ENCODE peak calls at places on chromosomes 11 and 22, in six cellular contexts. Z is heart right ventricle, D is lower lobe of right lung, Q is body of pancreas, B is upper lobe of right lung, N is pancreas. V is an unnamed sample.

GRCh38 chr11:106012744-106013143 is 9.3 kb downstream of the MSANTD4 start:
- ATAC-seq in Z (peak), D (no peak), Q (peak), B (no peak), N (no peak), V (no peak)

GRCh38 chr22:27705391-27706080 is 96.0 kb downstream of the MN1 start:
- ATAC-seq in Z (peak), D (no peak), Q (no peak), B (no peak), N (no peak), V (no peak)

GRCh38 chr22:19619144-19620009 is 94.9 kb upstream of the SEPTIN5 start:
- ATAC-seq in Z (no peak), D (no peak), Q (no peak), B (no peak), N (no peak), V (no peak)

GRCh38 chr11:67667490-67668190 is 6.8 kb downstream of the ALDH3B2 start:
- ATAC-seq in Z (no peak), D (no peak), Q (no peak), B (no peak), N (no peak), V (no peak)

GRCh38 chr11:115759622-115760527 is 255.7 kb upstream of the CADM1 start:
- ATAC-seq in Z (peak), D (peak), Q (peak), B (peak), N (peak), V (peak)

GRCh38 chr22:50275181-50276055 is 5.2 kb upstream of the MAPK11 start:
- ATAC-seq in Z (no peak), D (no peak), Q (no peak), B (no peak), N (no peak), V (no peak)

GRCh38 chr11:75422248-75423231 is 10.5 kb downstream of the KLHL35 start:
- ATAC-seq in Z (no peak), D (peak), Q (peak), B (peak), N (peak), V (no peak)

GRCh38 chr22:22881116-22882032 is 6.2 kb upstream of the IGLL5 start:
- ATAC-seq in Z (no peak), D (no peak), Q (no peak), B (no peak), N (no peak), V (no peak)

GRCh38 chr22:19848298-19849224 is 6.1 kb downstream of the GNB1L start:
- ATAC-seq in Z (no peak), D (peak), Q (peak), B (peak), N (peak), V (no peak)

GRCh38 chr11:102831709-102832492 is 11.5 kb downstream of the MMP3 start:
- ATAC-seq in Z (no peak), D (no peak), Q (no peak), B (no peak), N (peak), V (no peak)

GRCh38 chr11:44973634-44974401 is 23.1 kb upstream of the TP53I11 start:
- ATAC-seq in Z (no peak), D (no peak), Q (no peak), B (no peak), N (no peak), V (no peak)

GRCh38 chr11:1567052-1567720 is 4.9 kb downstream of the DUSP8 start:
- ATAC-seq in Z (no peak), D (no peak), Q (no peak), B (no peak), N (no peak), V (no peak)

GRCh38 chr11:71430166-71430565 is 18.0 kb downstream of the DHCR7 start:
- ATAC-seq in Z (no peak), D (no peak), Q (no peak), B (no peak), N (no peak), V (no peak)

DNA sequence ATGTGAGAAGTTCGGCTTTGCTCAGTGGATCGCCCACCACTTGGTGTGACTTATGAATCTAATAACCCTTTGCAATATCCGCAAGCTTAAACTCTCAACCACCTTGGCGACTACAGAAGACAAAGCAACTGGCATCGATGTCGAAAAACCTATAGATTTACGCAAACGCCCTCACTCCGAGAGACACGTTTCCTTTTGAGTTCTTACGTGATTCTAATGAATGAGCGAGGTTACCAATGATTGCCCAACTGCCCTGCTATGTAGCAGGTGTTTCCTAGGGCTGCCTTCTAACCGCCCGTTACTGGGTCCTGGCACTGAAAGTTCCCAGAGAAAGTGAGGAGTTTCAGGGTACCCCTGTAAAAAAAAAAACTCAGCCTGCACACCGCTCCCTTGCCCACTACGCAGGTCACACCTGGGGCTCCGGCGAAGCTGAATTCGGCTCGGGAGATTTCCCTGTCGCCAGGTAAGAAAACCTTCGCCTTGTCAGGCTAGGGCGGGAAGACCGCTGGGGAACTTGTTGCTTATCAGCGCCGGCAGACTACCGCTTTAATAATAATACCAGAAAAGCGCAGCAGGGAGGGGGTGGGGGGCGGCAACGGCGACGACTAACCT is 21.4 kb upstream of the BDNF start:
- ATAC-seq in Z (no peak), D (no peak), Q (no peak), B (no peak), N (no peak), V (no peak)
- H3K4me3 ChIP-seq in Z (no peak), D (peak), Q (no peak), B (no peak), N (peak), V (no peak)

GRCh38 chr11:78390809-78391208 is 26.8 kb downstream of the GAB2 start:
- ATAC-seq in Z (no peak), D (peak), Q (no peak), B (peak), N (peak), V (no peak)
- H3K27ac ChIP-seq in Z (no peak), D (no peak), Q (no peak), B (no peak), N (no peak), V (no peak)

DNA sequence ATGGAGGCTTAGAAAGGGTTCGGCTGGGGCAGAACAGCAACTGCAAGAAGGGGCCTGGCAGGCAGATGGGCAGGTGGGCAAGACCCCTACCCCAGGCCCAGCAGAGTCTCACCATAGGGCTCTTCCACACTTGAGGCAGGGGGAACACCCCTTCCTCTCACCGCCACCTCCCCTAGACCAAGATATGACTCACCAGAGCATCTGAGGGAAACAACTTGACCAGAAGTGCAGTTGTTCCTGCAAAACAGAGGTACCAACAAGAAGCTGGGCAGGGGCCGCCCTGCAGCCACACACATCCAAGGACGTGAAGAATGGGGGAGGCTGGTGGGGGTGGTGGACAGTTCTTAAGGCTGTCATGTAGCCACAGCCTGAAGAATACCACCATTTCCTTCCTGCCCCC is 10.9 kb downstream of the TMPRSS5 start:
- ATAC-seq in Z (no peak), D (no peak), Q (no peak), B (no peak), N (no peak), V (no peak)
- H3K4me3 ChIP-seq in Z (no peak), D (no peak), Q (no peak), B (no peak), N (no peak), V (no peak)

DNA sequence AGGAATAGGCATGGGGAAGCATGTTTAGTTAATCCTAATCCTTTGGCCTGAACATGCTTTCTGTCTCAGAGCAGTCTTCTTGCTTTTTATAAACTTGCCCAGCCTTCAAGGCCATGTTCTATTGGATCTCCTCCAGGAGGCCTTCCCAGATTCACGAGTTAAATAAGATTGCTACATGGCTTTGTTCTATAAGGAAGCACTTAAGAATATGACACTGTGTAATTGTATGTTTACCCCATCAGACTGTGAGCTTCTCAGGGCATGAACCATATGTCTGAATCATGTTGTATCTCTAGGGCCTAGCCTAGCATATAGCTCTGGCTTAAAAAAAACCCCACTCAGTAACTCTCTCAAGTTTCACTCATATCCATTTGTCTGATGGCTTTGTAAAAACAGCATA is 26.4 kb upstream of the UCP3 start:
- ATAC-seq in Z (no peak), D (no peak), Q (peak), B (no peak), N (no peak), V (no peak)
- H3K27ac ChIP-seq in Z (no peak), D (no peak), Q (no peak), B (no peak), N (no peak), V (no peak)

GRCh38 chr11:118841469-118842222 is 42.0 kb upstream of the CXCR5 start:
- ATAC-seq in Z (no peak), D (peak), Q (no peak), B (no peak), N (peak), V (no peak)
- H3K4me3 ChIP-seq in Z (no peak), D (no peak), Q (no peak), B (no peak), N (no peak), V (no peak)

DNA sequence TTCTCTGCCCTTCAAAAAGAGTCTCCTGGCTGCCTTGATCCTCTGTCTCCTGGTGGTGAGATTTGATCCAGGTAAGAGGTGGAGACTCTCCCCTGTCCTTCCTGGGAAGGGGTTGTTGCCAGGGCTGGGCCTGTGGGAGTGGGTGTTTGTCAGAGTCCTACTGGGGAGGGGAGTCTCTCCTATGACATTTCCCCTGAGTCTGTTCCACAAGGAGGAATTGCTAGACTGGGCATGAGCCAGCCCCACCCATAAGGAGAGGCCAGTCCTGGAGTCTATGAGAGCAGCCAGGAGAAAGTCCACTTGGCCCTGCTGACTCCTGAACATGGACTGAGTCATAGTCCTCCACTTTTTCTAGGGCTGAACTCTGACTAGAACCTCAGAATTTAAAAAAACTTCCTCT is 7.4 kb downstream of the PEX26 start:
- ATAC-seq in Z (no peak), D (no peak), Q (no peak), B (peak), N (peak), V (peak)
- H3K27ac ChIP-seq in Z (no peak), D (no peak), Q (no peak), B (no peak), N (no peak), V (no peak)

GRCh38 chr11:66317766-66318575 is 1.1 kb upstream of the CD248 start:
- ATAC-seq in Z (peak), D (peak), Q (peak), B (peak), N (peak), V (peak)

GRCh38 chr11:66318576-66318970 is 1.7 kb upstream of the CD248 start:
- ATAC-seq in Z (no peak), D (no peak), Q (no peak), B (no peak), N (no peak), V (no peak)

GRCh38 chr11:66315921-66316811 is 678 bp downstream of the CD248 start:
- ATAC-seq in Z (no peak), D (no peak), Q (no peak), B (no peak), N (no peak), V (no peak)

GRCh38 chr11:66316849-66317251 is at the start of gene CD248:
- ATAC-seq in Z (peak), D (no peak), Q (no peak), B (no peak), N (no peak), V (peak)

DNA sequence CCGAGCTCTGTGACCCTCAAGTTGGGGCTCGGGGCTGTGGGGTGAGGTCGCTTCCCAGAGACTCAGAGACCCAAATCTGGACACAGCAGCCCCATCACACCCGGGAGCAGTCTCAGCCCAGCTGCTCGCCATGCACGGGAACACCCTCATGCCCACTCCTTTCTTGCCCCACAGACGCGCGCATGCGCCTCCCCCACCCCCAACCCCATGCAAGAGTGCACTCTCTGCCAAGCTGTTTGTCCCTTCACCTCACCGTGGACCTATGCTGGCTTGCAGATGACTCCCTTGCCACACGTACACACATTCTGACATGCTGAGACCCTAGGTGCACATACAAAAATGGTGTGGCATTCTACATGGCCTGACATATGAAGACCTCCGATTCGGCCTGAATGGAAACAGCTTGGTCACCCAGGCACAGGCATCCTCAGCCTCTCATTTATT is 500 bp upstream of the CD248 start:
- ATAC-seq in Z (peak), D (no peak), Q (no peak), B (no peak), N (no peak), V (no peak)
- H3K4me3 ChIP-seq in Z (no peak), D (peak), Q (no peak), B (peak), N (no peak), V (peak)

DNA sequence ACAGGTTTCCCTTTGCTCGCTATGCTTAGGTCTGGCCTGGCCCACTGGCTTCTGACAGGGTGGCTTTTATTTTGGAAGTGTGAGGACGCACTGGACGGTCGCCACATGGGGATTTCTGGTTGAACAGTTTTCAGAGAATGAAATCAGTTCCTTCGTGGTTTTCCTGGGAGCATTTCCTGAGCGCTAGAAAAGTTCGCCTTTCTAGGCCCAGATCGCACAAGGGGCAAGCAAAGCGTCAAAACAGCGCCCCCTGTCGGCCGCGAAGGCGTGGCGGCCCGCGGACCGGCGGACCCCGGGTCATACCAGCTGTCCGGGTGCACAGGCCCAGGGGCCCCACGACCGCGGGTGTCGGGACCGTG is 12.7 kb upstream of the CYP2R1 start:
- ATAC-seq in Z (peak), D (peak), Q (peak), B (peak), N (peak), V (peak)
- H3K27ac ChIP-seq in Z (no peak), D (peak), Q (peak), B (no peak), N (peak), V (no peak)

GRCh38 chr11:64876226-64876750 is 2.1 kb downstream of the EHD1 start:
- ATAC-seq in Z (no peak), D (no peak), Q (no peak), B (no peak), N (no peak), V (no peak)

GRCh38 chr11:64872790-64873488 is 5.5 kb downstream of the EHD1 start:
- ATAC-seq in Z (no peak), D (no peak), Q (no peak), B (no peak), N (no peak), V (no peak)

GRCh38 chr11:64875369-64876225 is 2.8 kb downstream of the EHD1 start:
- ATAC-seq in Z (no peak), D (no peak), Q (no peak), B (no peak), N (no peak), V (no peak)

GRCh38 chr11:64874841-64875240 is 3.6 kb downstream of the EHD1 start:
- ATAC-seq in Z (no peak), D (no peak), Q (no peak), B (no peak), N (no peak), V (no peak)

DNA sequence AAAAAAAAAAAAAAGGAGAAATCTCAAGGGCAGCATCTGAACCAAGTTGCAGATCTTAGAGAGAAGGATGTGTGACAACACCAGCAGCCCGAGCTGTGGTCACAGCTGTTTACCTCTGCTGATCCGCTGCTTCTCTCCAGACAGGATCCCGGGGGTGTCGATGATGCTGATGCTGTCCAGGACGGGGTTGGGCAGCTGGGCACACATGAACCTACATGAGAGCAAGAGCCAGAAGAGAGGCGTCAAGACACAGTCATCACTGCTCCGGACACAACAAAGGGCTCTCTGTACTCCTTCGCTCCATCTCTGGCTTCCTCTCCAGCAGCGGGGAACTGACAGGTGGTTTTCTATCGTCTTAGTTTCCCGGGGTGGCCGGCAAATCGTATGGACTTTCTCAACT is 4.1 kb downstream of the EHD1 start:
- ATAC-seq in Z (no peak), D (no peak), Q (no peak), B (no peak), N (no peak), V (no peak)
- H3K4me3 ChIP-seq in Z (no peak), D (peak), Q (no peak), B (peak), N (no peak), V (peak)

GRCh38 chr11:61004037-61004641 is 32.7 kb downstream of the CD6 start:
- ATAC-seq in Z (no peak), D (no peak), Q (no peak), B (no peak), N (no peak), V (no peak)

GRCh38 chr11:61007383-61007970 is 36.0 kb downstream of the CD6 start:
- ATAC-seq in Z (no peak), D (peak), Q (peak), B (peak), N (peak), V (peak)

GRCh38 chr11:61007971-61008896 is 36.8 kb downstream of the CD6 start:
- ATAC-seq in Z (no peak), D (peak), Q (peak), B (peak), N (peak), V (peak)

GRCh38 chr11:61002598-61002997 is 31.1 kb downstream of the CD6 start:
- ATAC-seq in Z (no peak), D (no peak), Q (no peak), B (no peak), N (no peak), V (no peak)

GRCh38 chr11:61004841-61005240 is 33.4 kb downstream of the CD6 start:
- ATAC-seq in Z (no peak), D (no peak), Q (no peak), B (peak), N (no peak), V (no peak)
- H3K27ac ChIP-seq in Z (no peak), D (no peak), Q (no peak), B (no peak), N (no peak), V (no peak)

V was measured in gastroesophageal sphincter.